ENCODE peak calls at places on chromosome 7, in five cellular contexts. O is H9, E is nephron progenitor cell, W is bronchial epithelial cell, C is D721Med. Q is an unnamed sample.

GRCh38 chr7:129213828-129214227 is 11.0 kb upstream of the AHCYL2 start:
- DNase-seq in O (peak), E (no peak), W (no peak), C (no peak), Q (no peak)

GRCh38 chr7:139618482-139619366 is 95.2 kb downstream of the CLEC2L start:
- DNase-seq in O (peak), E (peak), W (peak), C (no peak), Q (peak)

GRCh38 chr7:121608785-121609184 is 212.7 kb upstream of the FAM3C start:
- DNase-seq in O (no peak), E (no peak), W (no peak), C (no peak), Q (no peak)

GRCh38 chr7:102258749-102259107 is 27.9 kb upstream of the SH2B2 start:
- DNase-seq in O (no peak), E (no peak), W (no peak), C (no peak), Q (no peak)

GRCh38 chr7:100102950-100103840 is 1.8 kb downstream of the AP4M1 start:
- DNase-seq in O (no peak), E (no peak), W (no peak), C (no peak), Q (no peak)

GRCh38 chr7:30163231-30163894 is 28.6 kb downstream of the MTURN start:
- DNase-seq in O (no peak), E (no peak), W (peak), C (no peak), Q (no peak)

GRCh38 chr7:9600974-9601373 is 1167.6 kb downstream of the NXPH1 start:
- DNase-seq in O (peak), E (peak), W (no peak), C (no peak), Q (no peak)

GRCh38 chr7:56175086-56175760 is 59.0 kb upstream of the NUPR2 start:
- DNase-seq in O (no peak), E (no peak), W (no peak), C (no peak), Q (no peak)

GRCh38 chr7:5361446-5362155 is 62.0 kb downstream of the TNRC18 start:
- DNase-seq in O (no peak), E (no peak), W (no peak), C (no peak), Q (no peak)

DNA sequence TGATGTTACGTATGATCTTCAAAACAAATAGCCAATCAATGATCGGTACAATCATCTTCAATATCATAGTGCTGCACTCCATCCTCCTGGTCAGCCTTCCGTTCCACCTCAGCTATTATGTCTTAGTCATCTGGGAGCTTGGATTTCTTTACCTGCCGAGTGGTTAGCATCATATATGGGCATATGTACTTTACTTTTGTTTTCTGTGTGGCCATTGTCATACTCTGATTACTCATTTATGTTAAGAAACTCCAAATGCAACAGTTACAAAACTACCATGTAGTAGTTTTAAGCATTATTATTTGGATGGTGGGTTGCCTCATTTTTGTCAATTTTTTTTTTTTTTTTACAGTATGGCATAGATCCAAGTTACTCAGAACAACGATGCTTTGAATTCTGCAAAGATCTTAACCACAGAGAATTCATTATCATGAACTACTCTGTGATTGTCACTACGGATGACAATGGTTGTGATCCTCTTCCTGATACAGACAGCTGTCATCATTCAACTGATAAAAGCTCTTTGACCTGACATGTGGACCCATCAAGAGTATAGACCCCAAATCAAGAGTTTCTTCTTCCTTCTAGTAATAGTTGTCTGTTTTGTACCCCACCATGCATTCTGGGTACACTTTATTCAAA is 52.1 kb upstream of the NME8 start:
- DNase-seq in O (no peak), E (no peak), W (peak), C (no peak), Q (no peak)
- TF ChIP-seq CTCF in O (no peak), E (no peak), W (no peak), C (no peak), Q (no peak)

GRCh38 chr7:77931841-77932240 is 133.3 kb downstream of the PHTF2 start:
- DNase-seq in O (no peak), E (no peak), W (no peak), C (no peak), Q (no peak)
- TF ChIP-seq CTCF in O (no peak), E (no peak), W (no peak), C (no peak), Q (no peak)

GRCh38 chr7:158811461-158811860 is 17.8 kb downstream of the ESYT2 start:
- DNase-seq in O (no peak), E (no peak), W (peak), C (no peak), Q (no peak)

GRCh38 chr7:158809596-158809995 is 19.7 kb downstream of the ESYT2 start:
- DNase-seq in O (no peak), E (no peak), W (no peak), C (no peak), Q (no peak)

GRCh38 chr7:158810846-158811245 is 18.5 kb downstream of the ESYT2 start:
- DNase-seq in O (no peak), E (no peak), W (no peak), C (no peak), Q (no peak)

GRCh38 chr7:158812684-158813083 is 16.6 kb downstream of the ESYT2 start:
- DNase-seq in O (no peak), E (no peak), W (no peak), C (no peak), Q (no peak)

GRCh38 chr7:158811894-158812293 is 17.4 kb downstream of the ESYT2 start:
- DNase-seq in O (no peak), E (no peak), W (no peak), C (no peak), Q (no peak)
- TF ChIP-seq CTCF in O (no peak), E (no peak), W (no peak), C (no peak), Q (no peak)

GRCh38 chr7:2844153-2845077 is at the start of gene GNA12:
- DNase-seq in O (peak), E (peak), W (peak), C (peak), Q (peak)
- TF ChIP-seq CTCF in O (no peak), E (no peak), W (no peak), C (no peak), Q (no peak)

GRCh38 chr7:87219545-87220025 is at the start of gene TMEM243:
- DNase-seq in O (peak), E (peak), W (peak), C (no peak), Q (peak)
- TF ChIP-seq CTCF in O (no peak), E (no peak), W (peak), C (no peak), Q (peak)

GRCh38 chr7:43868181-43868580 is 1.1 kb downstream of the MRPS24 start:
- DNase-seq in O (no peak), E (no peak), W (no peak), C (no peak), Q (no peak)
- TF ChIP-seq CTCF in O (no peak), E (no peak), W (no peak), C (no peak), Q (no peak)

GRCh38 chr7:55124989-55125875 is 106.4 kb downstream of the EGFR start:
- DNase-seq in O (no peak), E (no peak), W (no peak), C (no peak), Q (no peak)
- TF ChIP-seq CTCF in O (peak), E (no peak), W (no peak), C (no peak), Q (no peak)

GRCh38 chr7:142188846-142189245 is 69.0 kb downstream of the PRSS58 start:
- DNase-seq in O (no peak), E (no peak), W (peak), C (no peak), Q (no peak)
- TF ChIP-seq CTCF in O (peak), E (no peak), W (peak), C (peak), Q (peak)

DNA sequence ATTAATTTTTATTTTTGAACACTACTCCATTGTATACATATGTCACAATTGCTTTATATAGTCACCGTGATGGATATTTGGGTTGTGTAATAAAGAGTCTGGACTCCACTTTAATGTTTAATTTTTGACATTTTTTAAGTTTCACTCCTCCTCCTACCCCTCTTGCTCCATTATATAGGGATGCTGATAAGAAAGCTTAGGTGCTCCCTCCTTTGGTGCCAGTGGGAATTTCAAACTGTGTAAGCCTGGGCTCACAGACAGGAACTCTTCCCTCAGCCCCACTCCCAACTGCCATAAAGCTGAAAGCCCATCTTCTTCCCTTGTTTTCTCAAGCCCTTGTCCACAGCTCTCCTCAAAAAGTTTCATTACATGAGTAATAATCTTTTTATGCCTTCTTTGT is 47.6 kb downstream of the TWIST1 start:
- DNase-seq in O (no peak), E (no peak), W (peak), C (no peak), Q (no peak)
- TF ChIP-seq CTCF in O (peak), E (no peak), W (peak), C (no peak), Q (no peak)

DNA sequence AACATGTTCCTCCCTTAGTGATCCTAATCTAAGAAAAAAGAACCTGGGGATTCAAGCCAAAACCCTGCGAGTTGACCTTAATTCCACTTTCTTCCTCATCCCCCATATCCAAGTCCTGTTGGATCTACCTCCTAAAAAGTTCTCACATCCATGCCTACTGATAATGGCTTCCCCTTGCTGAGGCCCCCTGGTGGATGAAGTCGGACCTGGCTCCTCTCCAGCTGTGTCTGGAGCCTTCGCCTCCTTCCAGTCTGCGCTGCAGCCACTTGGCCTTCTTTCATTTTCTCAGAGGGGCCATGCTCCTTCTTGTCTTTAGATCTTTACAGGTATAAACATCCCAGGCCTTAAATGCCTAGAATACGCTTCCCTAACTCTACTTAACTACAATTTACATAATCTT is 8.1 kb downstream of the PDE1C start:
- DNase-seq in O (peak), E (peak), W (peak), C (no peak), Q (peak)
- TF ChIP-seq CTCF in O (peak), E (peak), W (peak), C (peak), Q (peak)